ENCODE peak calls at places on chromosomes 2 and 18, in five cellular contexts. One of them, this sample, is unnamed.

GRCh38 chr2:26136431-26136830 is 36.5 kb upstream of the GAREM2 start:
- DNase-seq in stimulated activated CD4-positive, alpha-beta T cell treated with anti-CD3 and anti-CD28 coated beads, Interleukin-2, amount 100 ng/mL, for 48 hours: no peak
- DNase-seq in HT1080: no peak
- DNase-seq in anterior cingulate cortex: no peak
- DNase-seq in cardiac fibroblast: no peak
- DNase-seq in this sample: no peak

GRCh38 chr18:79927597-79928562 is 23.6 kb downstream of the SLC66A2 start:
- DNase-seq in stimulated activated CD4-positive, alpha-beta T cell treated with anti-CD3 and anti-CD28 coated beads, Interleukin-2, amount 100 ng/mL, for 48 hours: no peak
- DNase-seq in anterior cingulate cortex: no peak
- DNase-seq in HT1080: no peak
- DNase-seq in cardiac fibroblast: no peak
- DNase-seq in this sample: no peak

GRCh38 chr2:111965062-111965461 is 66.7 kb downstream of the MERTK start:
- DNase-seq in anterior cingulate cortex: no peak
- DNase-seq in stimulated activated CD4-positive, alpha-beta T cell treated with anti-CD3 and anti-CD28 coated beads, Interleukin-2, amount 100 ng/mL, for 48 hours: no peak
- DNase-seq in cardiac fibroblast: no peak
- DNase-seq in HT1080: no peak
- DNase-seq in this sample: no peak

GRCh38 chr2:159615936-159616733 is at the start of gene BAZ2B:
- DNase-seq in stimulated activated CD4-positive, alpha-beta T cell treated with anti-CD3 and anti-CD28 coated beads, Interleukin-2, amount 100 ng/mL, for 48 hours: peak; percentile 8
- DNase-seq in HT1080: peak; percentile 52
- DNase-seq in cardiac fibroblast: peak; percentile 90
- DNase-seq in anterior cingulate cortex: peak; percentile 70
- DNase-seq in this sample: no peak

GRCh38 chr2:112541315-112542122 is 746 bp upstream of the POLR1B start:
- DNase-seq in cardiac fibroblast: peak; percentile 3
- DNase-seq in stimulated activated CD4-positive, alpha-beta T cell treated with anti-CD3 and anti-CD28 coated beads, Interleukin-2, amount 100 ng/mL, for 48 hours: no peak
- DNase-seq in anterior cingulate cortex: no peak
- DNase-seq in HT1080: peak; percentile 39
- DNase-seq in this sample: peak; percentile 16

GRCh38 chr2:100053499-100053898 is 88.9 kb downstream of the AFF3 start:
- DNase-seq in stimulated activated CD4-positive, alpha-beta T cell treated with anti-CD3 and anti-CD28 coated beads, Interleukin-2, amount 100 ng/mL, for 48 hours: no peak
- DNase-seq in anterior cingulate cortex: no peak
- DNase-seq in HT1080: no peak
- DNase-seq in cardiac fibroblast: no peak
- DNase-seq in this sample: no peak

GRCh38 chr2:120771111-120771555 is 35.5 kb downstream of the GLI2 start:
- DNase-seq in HT1080: no peak
- DNase-seq in stimulated activated CD4-positive, alpha-beta T cell treated with anti-CD3 and anti-CD28 coated beads, Interleukin-2, amount 100 ng/mL, for 48 hours: no peak
- DNase-seq in anterior cingulate cortex: no peak
- DNase-seq in cardiac fibroblast: no peak
- DNase-seq in this sample: peak; percentile 70

GRCh38 chr18:61261870-61262269 is 71.4 kb upstream of the CDH20 start:
- DNase-seq in HT1080: no peak
- DNase-seq in stimulated activated CD4-positive, alpha-beta T cell treated with anti-CD3 and anti-CD28 coated beads, Interleukin-2, amount 100 ng/mL, for 48 hours: no peak
- DNase-seq in anterior cingulate cortex: no peak
- DNase-seq in cardiac fibroblast: no peak
- DNase-seq in this sample: no peak

GRCh38 chr2:81901017-81901416 is 1596.5 kb upstream of the LRRTM1 start:
- DNase-seq in stimulated activated CD4-positive, alpha-beta T cell treated with anti-CD3 and anti-CD28 coated beads, Interleukin-2, amount 100 ng/mL, for 48 hours: no peak
- DNase-seq in HT1080: no peak
- DNase-seq in anterior cingulate cortex: no peak
- DNase-seq in cardiac fibroblast: no peak
- DNase-seq in this sample: no peak

GRCh38 chr2:64797881-64798590 is 144.3 kb upstream of the SERTAD2 start:
- DNase-seq in cardiac fibroblast: peak; percentile 21
- DNase-seq in stimulated activated CD4-positive, alpha-beta T cell treated with anti-CD3 and anti-CD28 coated beads, Interleukin-2, amount 100 ng/mL, for 48 hours: no peak
- DNase-seq in anterior cingulate cortex: no peak
- DNase-seq in HT1080: peak; percentile 86
- DNase-seq in this sample: peak; percentile 52

GRCh38 chr18:34738173-34738894 is 28.2 kb downstream of the DTNA start:
- DNase-seq in stimulated activated CD4-positive, alpha-beta T cell treated with anti-CD3 and anti-CD28 coated beads, Interleukin-2, amount 100 ng/mL, for 48 hours: no peak
- DNase-seq in anterior cingulate cortex: no peak
- DNase-seq in cardiac fibroblast: peak; percentile 34
- DNase-seq in HT1080: peak; percentile 66
- DNase-seq in this sample: no peak

GRCh38 chr2:62713837-62714236 is 8.3 kb downstream of the EHBP1 start:
- DNase-seq in HT1080: no peak
- DNase-seq in stimulated activated CD4-positive, alpha-beta T cell treated with anti-CD3 and anti-CD28 coated beads, Interleukin-2, amount 100 ng/mL, for 48 hours: no peak
- DNase-seq in cardiac fibroblast: peak; percentile 28
- DNase-seq in anterior cingulate cortex: no peak
- DNase-seq in this sample: no peak

GRCh38 chr2:231117148-231117547 is 7.7 kb downstream of the HTR2B start:
- DNase-seq in anterior cingulate cortex: no peak
- DNase-seq in cardiac fibroblast: no peak
- DNase-seq in HT1080: no peak
- DNase-seq in stimulated activated CD4-positive, alpha-beta T cell treated with anti-CD3 and anti-CD28 coated beads, Interleukin-2, amount 100 ng/mL, for 48 hours: no peak
- DNase-seq in this sample: no peak

GRCh38 chr2:224520064-224520463 is 65.1 kb downstream of the CUL3 start:
- DNase-seq in stimulated activated CD4-positive, alpha-beta T cell treated with anti-CD3 and anti-CD28 coated beads, Interleukin-2, amount 100 ng/mL, for 48 hours: peak; percentile 20
- DNase-seq in anterior cingulate cortex: no peak
- DNase-seq in cardiac fibroblast: peak; percentile 79
- DNase-seq in HT1080: peak; percentile 28
- DNase-seq in this sample: peak; percentile 42

GRCh38 chr2:62046141-62046540 is 140.7 kb downstream of the COMMD1 start:
- DNase-seq in stimulated activated CD4-positive, alpha-beta T cell treated with anti-CD3 and anti-CD28 coated beads, Interleukin-2, amount 100 ng/mL, for 48 hours: no peak
- DNase-seq in HT1080: no peak
- DNase-seq in anterior cingulate cortex: no peak
- DNase-seq in cardiac fibroblast: no peak
- DNase-seq in this sample: no peak

GRCh38 chr18:7598167-7599062 is 31.3 kb downstream of the PTPRM start:
- DNase-seq in cardiac fibroblast: peak; percentile 86
- DNase-seq in stimulated activated CD4-positive, alpha-beta T cell treated with anti-CD3 and anti-CD28 coated beads, Interleukin-2, amount 100 ng/mL, for 48 hours: no peak
- DNase-seq in anterior cingulate cortex: no peak
- DNase-seq in HT1080: no peak
- DNase-seq in this sample: no peak

GRCh38 chr2:213279961-213280360 is 4.3 kb upstream of the SPAG16 start:
- DNase-seq in anterior cingulate cortex: no peak
- DNase-seq in HT1080: no peak
- DNase-seq in stimulated activated CD4-positive, alpha-beta T cell treated with anti-CD3 and anti-CD28 coated beads, Interleukin-2, amount 100 ng/mL, for 48 hours: no peak
- DNase-seq in cardiac fibroblast: peak; percentile 76
- DNase-seq in this sample: no peak

This sample was measured in HFF-Myc.